ENCODE peak calls at places on chromosomes 5 and 9, in seven cellular contexts. B is iris pigment epithelial cell, V is adipocyte, Q is mesothelial cell of epicardium, D is fibroblast of pulmonary artery, L is GM03348, K is AG04450. H is an unnamed sample.

GRCh38 chr5:82386576-82386975 is 108.4 kb upstream of the RPS23 start:
- DNase-seq in D (no peak), B (peak), Q (no peak), K (no peak), L (no peak), V (no peak), H (no peak)

GRCh38 chr9:89435315-89435823 is 62.5 kb downstream of the SEMA4D start:
- DNase-seq in B (no peak), K (no peak), L (no peak), V (no peak), Q (no peak), D (no peak), H (no peak)

GRCh38 chr9:113653746-113654604 is 190.4 kb downstream of the RGS3 start:
- DNase-seq in B (no peak), D (no peak), Q (no peak), K (no peak), L (no peak), V (no peak), H (peak)

GRCh38 chr9:111621895-111622480 is 9.1 kb upstream of the DNAJC25 start:
- DNase-seq in L (peak), Q (no peak), K (no peak), D (peak), V (peak), B (peak), H (no peak)

GRCh38 chr5:10655686-10656075 is 91.8 kb downstream of the ANKRD33B start:
- DNase-seq in V (no peak), L (no peak), Q (no peak), K (no peak), B (no peak), D (no peak), H (no peak)

GRCh38 chr9:134951461-134951860 is 33.7 kb upstream of the FCN1 start:
- DNase-seq in Q (no peak), K (no peak), D (no peak), L (no peak), V (no peak), B (no peak), H (peak)

GRCh38 chr9:81782313-81782712 is 93.0 kb upstream of the TLE1 start:
- DNase-seq in B (no peak), L (no peak), Q (no peak), V (no peak), D (no peak), K (no peak), H (no peak)

GRCh38 chr5:167573274-167574127 is 717.9 kb upstream of the WWC1 start:
- DNase-seq in Q (peak), B (peak), K (peak), V (peak), D (peak), L (peak), H (no peak)

GRCh38 chr5:78768781-78769380 is 120.3 kb upstream of the LHFPL2 start:
- DNase-seq in D (no peak), Q (no peak), V (no peak), B (no peak), K (no peak), L (no peak), H (no peak)

GRCh38 chr9:8859416-8859815 is 1059.8 kb upstream of the DMAC1 start:
- DNase-seq in B (no peak), L (no peak), D (no peak), Q (no peak), K (no peak), V (no peak), H (no peak)

GRCh38 chr9:99040254-99040653 is 64.7 kb upstream of the TGFBR1 start:
- DNase-seq in L (no peak), B (no peak), V (no peak), Q (no peak), K (no peak), D (no peak), H (no peak)

GRCh38 chr5:173326501-173326960 is 1.7 kb downstream of the STC2 start:
- DNase-seq in B (peak), L (peak), K (peak), Q (no peak), V (peak), D (peak), H (no peak)

GRCh38 chr5:74127377-74128338 is 501.7 kb downstream of the ARHGEF28 start:
- DNase-seq in L (no peak), B (peak), D (peak), K (no peak), V (no peak), Q (no peak), H (no peak)

GRCh38 chr9:109264865-109265532 is 55.9 kb downstream of the EPB41L4B start:
- DNase-seq in K (no peak), Q (no peak), L (no peak), B (no peak), D (no peak), V (peak), H (no peak)

GRCh38 chr5:154642499-154643245 is 112.5 kb upstream of the LARP1 start:
- DNase-seq in B (peak), Q (no peak), K (no peak), V (peak), L (peak), D (peak), H (no peak)

GRCh38 chr9:133726401-133727276 is 11.5 kb downstream of the SARDH start:
- DNase-seq in L (peak), V (peak), K (no peak), B (peak), D (peak), Q (peak), H (peak)

GRCh38 chr9:128340691-128341434 is 536 bp downstream of the SLC27A4 start:
- DNase-seq in V (no peak), K (no peak), B (no peak), D (no peak), Q (no peak), L (no peak), H (peak)

GRCh38 chr5:149543361-149544198 is 7.7 kb downstream of the CSNK1A1 start:
- DNase-seq in K (no peak), Q (no peak), L (no peak), V (no peak), D (peak), B (no peak), H (no peak)

GRCh38 chr5:431001-431710 is 11.8 kb upstream of the EXOC3 start:
- DNase-seq in V (peak), Q (peak), B (peak), D (peak), L (peak), K (no peak), H (no peak)

GRCh38 chr9:488448-488847 is 273.8 kb downstream of the DOCK8 start:
- DNase-seq in B (no peak), D (no peak), Q (no peak), V (no peak), K (no peak), L (no peak), H (no peak)

GRCh38 chr5:146906803-146907202 is 28.2 kb upstream of the PPP2R2B start:
- DNase-seq in L (no peak), K (no peak), V (no peak), D (peak), Q (no peak), B (no peak), H (no peak)

GRCh38 chr5:107456281-107456715 is 214.4 kb downstream of the EFNA5 start:
- DNase-seq in D (no peak), B (no peak), K (no peak), Q (no peak), V (no peak), L (no peak), H (no peak)

GRCh38 chr5:106127985-106128384 is 1542.8 kb downstream of the EFNA5 start:
- DNase-seq in L (no peak), B (no peak), Q (no peak), D (no peak), K (no peak), V (no peak), H (no peak)